ENCODE peak calls at places on chromosomes 1 and 21, in five cellular contexts. O is CD8-positive, alpha-beta T cell; Q is BE2C; U is AG04450; E is sigmoid colon. F is an unnamed sample.
A peak's percentile ranks its signal among the peaks of the same experiment; 100 is the strongest.

GRCh38 chr1:181257117-181257516 is 168.6 kb downstream of the IER5 start:
- DNase-seq in O (no peak), Q (no peak), U (no peak), E (no peak), F (no peak)

GRCh38 chr1:231691618-231692259 is 65.1 kb downstream of the DISC1 start:
- DNase-seq in O (no peak), Q (peak; percentile 45), U (no peak), E (no peak), F (no peak)

GRCh38 chr1:54436826-54437225 is 30.6 kb upstream of the SSBP3 start:
- DNase-seq in O (no peak), Q (no peak), U (no peak), E (peak; percentile 32), F (no peak)

GRCh38 chr1:164617607-164618564 is 58.9 kb downstream of the PBX1 start:
- DNase-seq in O (no peak), Q (peak; percentile 23), U (no peak), E (no peak), F (no peak)

GRCh38 chr1:244330318-244330625 is 121.4 kb downstream of the ADSS2 start:
- DNase-seq in O (no peak), Q (no peak), U (no peak), E (no peak), F (no peak)

GRCh38 chr1:201475915-201476669 is 7.1 kb upstream of the PHLDA3 start:
- DNase-seq in O (no peak), Q (no peak), U (no peak), E (no peak), F (no peak)

GRCh38 chr1:68269637-68270430 is 37.5 kb upstream of the WLS start:
- DNase-seq in O (no peak), Q (no peak), U (no peak), E (no peak), F (no peak)

GRCh38 chr1:12067900-12068821 is 5.1 kb downstream of the TNFRSF8 start:
- DNase-seq in O (no peak), Q (no peak), U (peak; percentile 24), E (no peak), F (no peak)

GRCh38 chr1:115642168-115643072 is 650 bp downstream of the VANGL1 start:
- DNase-seq in O (no peak), Q (peak; percentile 27), U (no peak), E (peak; percentile 75), F (no peak)

GRCh38 chr1:93029317-93029716 is 49.8 kb upstream of the MTF2 start:
- DNase-seq in O (no peak), Q (no peak), U (no peak), E (no peak), F (no peak)

GRCh38 chr1:214664656-214665433 is 61.9 kb downstream of the CENPF start:
- DNase-seq in O (no peak), Q (no peak), U (no peak), E (no peak), F (peak; percentile 64)

GRCh38 chr1:6911974-6912373 is 126.7 kb downstream of the CAMTA1 start:
- DNase-seq in O (no peak), Q (no peak), U (no peak), E (no peak), F (no peak)

GRCh38 chr1:112990271-112990670 is 34.3 kb upstream of the SLC16A1 start:
- DNase-seq in O (no peak), Q (no peak), U (no peak), E (no peak), F (no peak)

GRCh38 chr1:42240964-42241755 is 76.6 kb upstream of the GUCA2A start:
- DNase-seq in O (no peak), Q (no peak), U (no peak), E (no peak), F (no peak)
- H3K4me3 ChIP-seq in O (no peak overlapping the region), Q (no peak overlapping the region), U (no peak overlapping the region), E (no peak overlapping the region), F (no peak overlapping the region)

GRCh38 chr1:226549937-226550670 is 1.5 kb downstream of the STUM start:
- DNase-seq in O (peak; percentile 56), Q (no peak), U (no peak), E (peak; percentile 89), F (no peak)
- TF ChIP-seq CTCF in O (no peak), Q (no peak), U (no peak), E (no peak), F (no peak)

GRCh38 chr1:50615036-50615750 is 191.9 kb upstream of the DMRTA2 start:
- DNase-seq in O (no peak), Q (no peak), U (no peak), E (no peak), F (no peak)

GRCh38 chr1:50622259-50622658 is 199.0 kb upstream of the DMRTA2 start:
- DNase-seq in O (no peak), Q (no peak), U (no peak), E (no peak), F (no peak)

GRCh38 chr1:50620680-50621329 is 197.6 kb upstream of the DMRTA2 start:
- DNase-seq in O (no peak), Q (no peak), U (no peak), E (no peak), F (no peak)
- H3K4me3 ChIP-seq in O (no peak overlapping the region), Q (no peak overlapping the region), U (no peak overlapping the region), E (no peak overlapping the region), F (no peak overlapping the region)

DNA sequence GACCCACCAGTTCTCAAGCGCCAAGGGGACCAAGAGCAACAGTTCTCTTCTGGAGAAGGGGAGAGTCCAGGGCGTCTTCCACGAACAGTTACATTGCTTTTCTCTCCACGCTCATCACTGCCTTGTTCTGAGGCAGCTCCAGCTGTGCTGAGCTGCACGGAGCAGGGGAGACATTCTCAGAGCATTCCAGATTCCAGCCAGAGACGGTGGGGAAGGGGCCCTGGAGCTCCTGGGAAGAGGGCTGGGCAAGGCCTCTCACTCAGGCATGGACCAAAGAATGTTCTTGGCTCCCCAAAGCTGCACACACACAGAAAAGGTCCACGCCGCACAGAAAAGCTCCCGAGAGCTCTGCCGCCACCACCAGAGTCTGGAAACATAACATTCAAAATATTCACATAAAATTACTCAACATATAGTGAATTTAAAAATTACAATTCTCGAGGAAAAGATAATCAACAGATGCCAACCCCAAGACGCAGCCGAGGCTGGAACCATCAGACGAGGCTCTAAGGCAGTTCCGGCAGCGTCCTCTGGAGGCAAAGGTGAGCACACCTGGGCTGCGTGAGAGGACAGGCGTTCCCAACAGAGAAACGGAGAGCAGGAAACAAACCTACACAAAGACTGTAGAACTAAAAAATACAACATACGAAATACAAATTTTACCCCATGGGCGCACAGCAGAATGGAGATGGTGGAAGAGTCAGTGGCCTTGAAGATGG is 40.5 kb downstream of the UBE2G2 start:
- DNase-seq in O (no peak), Q (no peak), U (no peak), E (no peak), F (no peak)
- TF ChIP-seq CTCF in O (peak; percentile 28), Q (peak; percentile 41), U (peak; percentile 29), E (no peak), F (no peak)

GRCh38 chr1:45205000-45205909 is 1.1 kb downstream of the ZSWIM5 start:
- DNase-seq in O (peak; percentile 54), Q (peak; percentile 6), U (no peak), E (peak; percentile 76), F (no peak)

GRCh38 chr1:45211061-45211460 is 4.7 kb upstream of the ZSWIM5 start:
- DNase-seq in O (no peak), Q (no peak), U (no peak), E (no peak), F (no peak)

GRCh38 chr1:45205910-45206721 is at the start of gene ZSWIM5:
- DNase-seq in O (peak; percentile 75), Q (peak; percentile 52), U (peak; percentile 11), E (peak; percentile 81), F (no peak)

DNA sequence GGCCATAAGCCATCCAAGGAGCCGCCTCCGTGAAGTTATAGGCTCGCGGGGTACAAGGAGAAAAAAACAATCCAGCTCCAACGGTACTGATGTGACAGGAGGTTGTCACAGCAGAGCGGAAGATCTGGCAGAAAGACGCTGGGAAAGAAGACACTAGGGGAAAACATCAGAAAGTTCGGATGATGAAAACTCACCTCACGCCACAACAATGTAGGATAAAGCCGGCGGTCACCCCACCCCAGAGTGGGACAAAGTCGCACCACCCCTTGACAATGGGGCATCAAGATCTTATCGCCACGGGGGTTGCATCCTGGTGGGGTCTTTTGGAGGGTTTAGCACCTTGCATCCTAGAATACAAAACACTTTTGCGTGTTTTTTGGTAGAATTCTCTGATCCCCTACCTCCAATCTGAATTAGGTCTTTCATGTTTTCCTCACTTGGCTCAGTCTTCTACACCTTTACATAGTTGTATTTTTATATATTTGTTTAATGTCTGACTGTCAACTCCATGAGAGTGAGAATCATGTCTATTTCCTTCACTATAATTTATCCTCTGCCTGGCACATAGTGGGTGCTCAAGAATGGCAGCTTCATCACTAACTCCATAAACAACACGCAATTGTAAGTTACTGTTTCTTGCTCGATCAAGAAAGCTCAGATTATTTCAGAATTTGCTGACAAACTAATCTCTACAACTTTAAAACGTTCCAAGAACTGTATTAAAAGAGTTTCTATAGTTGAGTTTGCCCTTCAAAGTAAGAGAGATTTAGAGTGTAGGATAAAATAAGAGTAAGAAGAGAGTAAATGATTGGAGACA is 611 bp upstream of the ZSWIM5 start:
- DNase-seq in O (no peak), Q (no peak), U (no peak), E (no peak), F (no peak)
- H3K4me3 ChIP-seq in O (peak overlapping the region; percentile 50), Q (peak overlapping the region; percentile 40), U (peak overlapping the region; percentile 66), E (peak overlapping the region; percentile 78), F (peak overlapping the region; percentile 55)